ENCODE peak calls at places on chromosome 10, in four cellular contexts. One of them, this sample, is unnamed.
A peak's percentile ranks its signal among the peaks of the same experiment; 100 is the strongest.

GRCh38 chr10:44576715-44577191 is 191.9 kb upstream of the CXCL12 start:
- DNase-seq in brain microvascular endothelial cell: no peak
- DNase-seq in lower lobe of right lung: no peak
- DNase-seq in ascending aorta: no peak
- DNase-seq in this sample: no peak

GRCh38 chr10:132876967-132877366 is 65.4 kb downstream of the CFAP46 start:
- DNase-seq in ascending aorta: peak; percentile 45
- DNase-seq in lower lobe of right lung: no peak
- DNase-seq in brain microvascular endothelial cell: no peak
- DNase-seq in this sample: no peak

GRCh38 chr10:43610636-43611035 is 4.4 kb downstream of the ZNF485 start:
- DNase-seq in ascending aorta: no peak
- DNase-seq in brain microvascular endothelial cell: peak; percentile 39
- DNase-seq in lower lobe of right lung: no peak
- DNase-seq in this sample: no peak

GRCh38 chr10:43221419-43222293 is 45.2 kb downstream of the RASGEF1A start:
- DNase-seq in ascending aorta: peak; percentile 35
- DNase-seq in lower lobe of right lung: peak; percentile 28
- DNase-seq in brain microvascular endothelial cell: no peak
- DNase-seq in this sample: no peak

GRCh38 chr10:79559726-79560125 is 481 bp downstream of the SFTPA2 start:
- DNase-seq in lower lobe of right lung: no peak
- DNase-seq in ascending aorta: no peak
- DNase-seq in brain microvascular endothelial cell: peak; percentile 13
- DNase-seq in this sample: peak; percentile 7

GRCh38 chr10:3761916-3762708 is 22.9 kb downstream of the KLF6 start:
- DNase-seq in lower lobe of right lung: no peak
- DNase-seq in brain microvascular endothelial cell: no peak
- DNase-seq in ascending aorta: peak; percentile 22
- DNase-seq in this sample: no peak

GRCh38 chr10:42935466-42935865 is 141.4 kb upstream of the RET start:
- DNase-seq in ascending aorta: no peak
- DNase-seq in lower lobe of right lung: no peak
- DNase-seq in brain microvascular endothelial cell: no peak
- DNase-seq in this sample: no peak

GRCh38 chr10:46040004-46040403 is 6.1 kb downstream of the MSMB start:
- DNase-seq in ascending aorta: no peak
- DNase-seq in lower lobe of right lung: no peak
- DNase-seq in brain microvascular endothelial cell: no peak
- DNase-seq in this sample: no peak

GRCh38 chr10:78656815-78657621 is 411.7 kb upstream of the ZMIZ1 start:
- DNase-seq in lower lobe of right lung: peak; percentile 52
- DNase-seq in brain microvascular endothelial cell: no peak
- DNase-seq in ascending aorta: no peak
- DNase-seq in this sample: no peak

GRCh38 chr10:111990734-111991133 is 192.8 kb downstream of the GPAM start:
- DNase-seq in brain microvascular endothelial cell: no peak
- DNase-seq in lower lobe of right lung: no peak
- DNase-seq in ascending aorta: no peak
- DNase-seq in this sample: no peak

GRCh38 chr10:128011059-128011979 is 104.4 kb downstream of the PTPRE start:
- DNase-seq in brain microvascular endothelial cell: peak; percentile 57
- DNase-seq in ascending aorta: peak; percentile 87
- DNase-seq in lower lobe of right lung: peak; percentile 89
- DNase-seq in this sample: peak; percentile 18

GRCh38 chr10:86967481-86967941 is 771 bp upstream of the ADIRF start:
- DNase-seq in brain microvascular endothelial cell: no peak
- DNase-seq in ascending aorta: peak; percentile 63
- DNase-seq in lower lobe of right lung: no peak
- DNase-seq in this sample: no peak

GRCh38 chr10:77165445-77166316 is 471.9 kb downstream of the KCNMA1 start:
- DNase-seq in ascending aorta: peak; percentile 74
- DNase-seq in brain microvascular endothelial cell: peak; percentile 74
- DNase-seq in lower lobe of right lung: no peak
- DNase-seq in this sample: no peak

GRCh38 chr10:75464478-75465090 is 33.2 kb downstream of the LRMDA start:
- DNase-seq in lower lobe of right lung: no peak
- DNase-seq in brain microvascular endothelial cell: no peak
- DNase-seq in ascending aorta: no peak
- DNase-seq in this sample: no peak

GRCh38 chr10:27701971-27702537 is 43.6 kb downstream of the MKX start:
- DNase-seq in ascending aorta: no peak
- DNase-seq in lower lobe of right lung: no peak
- DNase-seq in brain microvascular endothelial cell: no peak
- DNase-seq in this sample: no peak

GRCh38 chr10:103739039-103739764 is 116.2 kb downstream of the SH3PXD2A start:
- DNase-seq in lower lobe of right lung: no peak
- DNase-seq in brain microvascular endothelial cell: peak; percentile 85
- DNase-seq in ascending aorta: peak; percentile 75
- DNase-seq in this sample: no peak

GRCh38 chr10:84429926-84430520 is 101.6 kb downstream of the CCSER2 start:
- DNase-seq in ascending aorta: peak; percentile 76
- DNase-seq in lower lobe of right lung: peak; percentile 67
- DNase-seq in brain microvascular endothelial cell: peak; percentile 45
- DNase-seq in this sample: peak; percentile 19

GRCh38 chr10:22618081-22618785 is 96.1 kb downstream of the PIP4K2A start:
- DNase-seq in brain microvascular endothelial cell: peak; percentile 41
- DNase-seq in ascending aorta: no peak
- DNase-seq in lower lobe of right lung: no peak
- DNase-seq in this sample: no peak

GRCh38 chr10:64215088-64215487 is 693.9 kb downstream of the REEP3 start:
- DNase-seq in lower lobe of right lung: no peak
- DNase-seq in ascending aorta: no peak
- DNase-seq in brain microvascular endothelial cell: peak; percentile 3
- DNase-seq in this sample: no peak

GRCh38 chr10:78952686-78953085 is 116.1 kb upstream of the ZMIZ1 start:
- DNase-seq in lower lobe of right lung: no peak
- DNase-seq in ascending aorta: no peak
- DNase-seq in brain microvascular endothelial cell: no peak
- DNase-seq in this sample: no peak

GRCh38 chr10:78263521-78263988 is 229.9 kb downstream of the RPS24 start:
- DNase-seq in brain microvascular endothelial cell: peak; percentile 55
- DNase-seq in lower lobe of right lung: no peak
- DNase-seq in ascending aorta: no peak
- DNase-seq in this sample: no peak

GRCh38 chr10:74852406-74852805 is 26.0 kb downstream of the KAT6B start:
- DNase-seq in ascending aorta: no peak
- DNase-seq in brain microvascular endothelial cell: no peak
- DNase-seq in lower lobe of right lung: no peak
- DNase-seq in this sample: no peak

GRCh38 chr10:34280599-34281374 is 534.3 kb downstream of the PARD3 start:
- DNase-seq in lower lobe of right lung: no peak
- DNase-seq in brain microvascular endothelial cell: peak; percentile 96
- DNase-seq in ascending aorta: peak; percentile 77
- DNase-seq in this sample: peak; percentile 77

GRCh38 chr10:4825456-4825867 is 545 bp upstream of the AKR1E2 start:
- DNase-seq in ascending aorta: no peak
- DNase-seq in lower lobe of right lung: no peak
- DNase-seq in brain microvascular endothelial cell: no peak
- DNase-seq in this sample: no peak

GRCh38 chr10:132904814-132905649 is 37.3 kb downstream of the CFAP46 start:
- DNase-seq in ascending aorta: no peak
- DNase-seq in lower lobe of right lung: no peak
- DNase-seq in brain microvascular endothelial cell: no peak
- DNase-seq in this sample: no peak

GRCh38 chr10:131419797-131420196 is 108.3 kb upstream of the TCERG1L start:
- DNase-seq in brain microvascular endothelial cell: no peak
- DNase-seq in ascending aorta: no peak
- DNase-seq in lower lobe of right lung: no peak
- DNase-seq in this sample: no peak

GRCh38 chr10:103479135-103479534 is at the start of gene CALHM3:
- DNase-seq in ascending aorta: no peak
- DNase-seq in lower lobe of right lung: no peak
- DNase-seq in brain microvascular endothelial cell: no peak
- DNase-seq in this sample: no peak

GRCh38 chr10:44689368-44689767 is 221.8 kb upstream of the TMEM72 start:
- DNase-seq in lower lobe of right lung: no peak
- DNase-seq in ascending aorta: no peak
- DNase-seq in brain microvascular endothelial cell: no peak
- DNase-seq in this sample: no peak

GRCh38 chr10:99276848-99277486 is 41.3 kb upstream of the HPSE2 start:
- DNase-seq in lower lobe of right lung: no peak
- DNase-seq in ascending aorta: no peak
- DNase-seq in brain microvascular endothelial cell: peak; percentile 9
- DNase-seq in this sample: no peak

GRCh38 chr10:35040761-35041501 is 49.2 kb downstream of the CUL2 start:
- DNase-seq in ascending aorta: no peak
- DNase-seq in brain microvascular endothelial cell: peak; percentile 20
- DNase-seq in lower lobe of right lung: no peak
- DNase-seq in this sample: no peak

GRCh38 chr10:123665371-123666286 is 526 bp upstream of the GPR26 start:
- DNase-seq in lower lobe of right lung: no peak
- DNase-seq in ascending aorta: no peak
- DNase-seq in brain microvascular endothelial cell: no peak
- DNase-seq in this sample: no peak

GRCh38 chr10:9253121-9253520 is 1198.6 kb downstream of the GATA3 start:
- DNase-seq in lower lobe of right lung: no peak
- DNase-seq in brain microvascular endothelial cell: no peak
- DNase-seq in ascending aorta: no peak
- DNase-seq in this sample: no peak

GRCh38 chr10:37667736-37668135 is 189.7 kb downstream of the ZNF248 start:
- DNase-seq in ascending aorta: no peak
- DNase-seq in lower lobe of right lung: no peak
- DNase-seq in brain microvascular endothelial cell: no peak
- DNase-seq in this sample: no peak

GRCh38 chr10:22437620-22438588 is 92.6 kb downstream of the SPAG6 start:
- DNase-seq in brain microvascular endothelial cell: no peak
- DNase-seq in lower lobe of right lung: no peak
- DNase-seq in ascending aorta: peak; percentile 67
- DNase-seq in this sample: no peak

GRCh38 chr10:122241836-122242235 is 29.3 kb upstream of the BTBD16 start:
- DNase-seq in ascending aorta: no peak
- DNase-seq in lower lobe of right lung: no peak
- DNase-seq in brain microvascular endothelial cell: no peak
- DNase-seq in this sample: no peak

GRCh38 chr10:122242266-122242665 is 28.8 kb upstream of the BTBD16 start:
- DNase-seq in brain microvascular endothelial cell: no peak
- DNase-seq in lower lobe of right lung: no peak
- DNase-seq in ascending aorta: no peak
- DNase-seq in this sample: no peak

GRCh38 chr10:122237326-122237725 is 33.8 kb upstream of the BTBD16 start:
- DNase-seq in brain microvascular endothelial cell: no peak
- DNase-seq in ascending aorta: no peak
- DNase-seq in lower lobe of right lung: no peak
- DNase-seq in this sample: no peak

GRCh38 chr10:122239578-122240257 is 31.4 kb upstream of the BTBD16 start:
- DNase-seq in lower lobe of right lung: no peak
- DNase-seq in brain microvascular endothelial cell: peak; percentile 25
- DNase-seq in ascending aorta: no peak
- DNase-seq in this sample: no peak

DNA sequence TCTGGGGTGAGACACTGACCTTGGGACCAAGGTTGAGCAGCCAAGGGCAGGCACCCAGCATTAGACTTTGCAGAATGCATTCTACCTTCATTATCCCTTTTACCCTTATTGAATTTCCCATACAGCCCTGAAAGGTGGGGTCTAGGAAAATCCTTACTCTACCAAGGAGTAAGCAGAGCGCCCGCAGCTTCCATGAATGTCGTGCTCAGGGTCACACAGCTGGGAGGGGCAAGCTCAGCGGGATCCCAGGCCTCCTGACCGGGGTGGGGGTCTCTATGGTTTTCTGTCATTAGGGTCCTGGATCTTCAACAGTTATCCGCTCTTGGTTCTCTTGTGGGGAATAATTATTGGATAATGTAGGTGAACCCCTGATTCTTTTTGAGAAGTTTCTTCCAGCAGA is 30.7 kb upstream of the BTBD16 start:
- DNase-seq in brain microvascular endothelial cell: no peak
- DNase-seq in ascending aorta: no peak
- DNase-seq in lower lobe of right lung: no peak
- DNase-seq in this sample: no peak
- H3K36me3 ChIP-seq in brain microvascular endothelial cell: no peaks in the 10 kb centered on the region
- H3K36me3 ChIP-seq in ascending aorta: peaks cover 31% of the 10 kb centered on the region
- H3K36me3 ChIP-seq in lower lobe of right lung: peaks cover 97% of the 10 kb centered on the region
- H3K36me3 ChIP-seq in this sample: no peaks in the 10 kb centered on the region

GRCh38 chr10:73802276-73802991 is 9.0 kb downstream of the NDST2 start:
- DNase-seq in lower lobe of right lung: no peak
- DNase-seq in ascending aorta: no peak
- DNase-seq in brain microvascular endothelial cell: no peak
- DNase-seq in this sample: no peak
- H3K36me3 ChIP-seq in lower lobe of right lung: peaks cover 98% of the 10 kb centered on the region
- H3K36me3 ChIP-seq in ascending aorta: peaks cover 90% of the 10 kb centered on the region
- H3K36me3 ChIP-seq in brain microvascular endothelial cell: peaks cover 90% of the 10 kb centered on the region
- H3K36me3 ChIP-seq in this sample: peaks cover 1% of the 10 kb centered on the region

GRCh38 chr10:32909461-32909860 is 48.6 kb downstream of the ITGB1 start:
- DNase-seq in lower lobe of right lung: no peak
- DNase-seq in brain microvascular endothelial cell: no peak
- DNase-seq in ascending aorta: no peak
- DNase-seq in this sample: no peak
- H3K36me3 ChIP-seq in lower lobe of right lung: peaks cover 77% of the 10 kb centered on the region
- H3K36me3 ChIP-seq in brain microvascular endothelial cell: peaks cover 92% of the 10 kb centered on the region
- H3K36me3 ChIP-seq in ascending aorta: peaks cover 58% of the 10 kb centered on the region
- H3K36me3 ChIP-seq in this sample: no peaks in the 10 kb centered on the region

GRCh38 chr10:95626468-95626867 is 30.0 kb downstream of the ALDH18A1 start:
- DNase-seq in lower lobe of right lung: no peak
- DNase-seq in brain microvascular endothelial cell: no peak
- DNase-seq in ascending aorta: no peak
- DNase-seq in this sample: no peak
- H3K36me3 ChIP-seq in lower lobe of right lung: peaks cover 79% of the 10 kb centered on the region
- H3K36me3 ChIP-seq in brain microvascular endothelial cell: peaks cover 68% of the 10 kb centered on the region
- H3K36me3 ChIP-seq in ascending aorta: peaks cover 50% of the 10 kb centered on the region
- H3K36me3 ChIP-seq in this sample: peaks cover 5% of the 10 kb centered on the region

DNA sequence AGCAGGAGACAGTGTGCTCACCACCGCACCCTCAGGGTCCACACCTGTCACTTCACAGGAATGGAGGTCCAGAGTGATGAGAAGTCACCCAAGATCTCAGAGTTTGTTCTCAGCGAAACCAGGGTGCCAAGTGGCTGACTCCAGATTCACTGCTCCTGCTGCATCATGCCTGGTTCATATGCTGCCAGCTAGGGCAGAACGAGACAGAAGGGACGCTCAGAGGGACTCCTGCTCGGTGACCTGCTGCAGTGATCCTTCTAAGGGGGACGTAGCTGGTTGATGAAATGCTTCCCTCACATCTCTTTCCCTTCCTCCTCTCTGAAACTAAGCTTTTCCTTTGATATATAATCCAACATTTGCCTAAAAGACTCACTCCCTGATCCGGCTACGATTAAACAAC is 248.5 kb downstream of the SFMBT2 start:
- DNase-seq in lower lobe of right lung: no peak
- DNase-seq in ascending aorta: no peak
- DNase-seq in brain microvascular endothelial cell: no peak
- DNase-seq in this sample: no peak
- H3K36me3 ChIP-seq in lower lobe of right lung: peaks cover 29% of the 10 kb centered on the region
- H3K36me3 ChIP-seq in ascending aorta: no peaks in the 10 kb centered on the region
- H3K36me3 ChIP-seq in brain microvascular endothelial cell: no peaks in the 10 kb centered on the region
- H3K36me3 ChIP-seq in this sample: no peaks in the 10 kb centered on the region